ENCODE peak calls at places on chromosomes 1 and 21, in five cellular contexts. F, M, L, W and S are unnamed samples.

GRCh38 chr21:45868488-45868887 is 113.1 kb upstream of the COL6A1 start:
- DNase-seq in W (no peak), F (no peak), M (peak), L (no peak), S (no peak)

GRCh38 chr21:35025206-35026152 is 23.6 kb downstream of the RUNX1 start:
- DNase-seq in W (no peak), L (no peak), M (peak), F (no peak), S (no peak)

GRCh38 chr1:111732718-111733117 is 6.5 kb downstream of the INKA2 start:
- DNase-seq in W (no peak), F (no peak), M (no peak), L (no peak), S (no peak)

GRCh38 chr1:234768171-234768568 is 158.2 kb upstream of the IRF2BP2 start:
- DNase-seq in F (no peak), M (no peak), W (no peak), L (no peak), S (no peak)

GRCh38 chr21:46041183-46041582 is 56.7 kb upstream of the COL6A2 start:
- DNase-seq in W (no peak), L (no peak), M (no peak), F (no peak), S (no peak)

GRCh38 chr1:91583326-91583755 is 82.7 kb downstream of the CDC7 start:
- DNase-seq in L (peak), F (no peak), W (no peak), M (no peak), S (no peak)

GRCh38 chr1:90970208-90970607 is 51.6 kb downstream of the ZNF644 start:
- DNase-seq in M (no peak), W (no peak), F (no peak), L (no peak), S (no peak)

GRCh38 chr1:34736711-34737110 is 18.1 kb upstream of the GJB5 start:
- DNase-seq in W (no peak), F (no peak), M (no peak), L (no peak), S (no peak)

GRCh38 chr1:15153842-15154479 is 414 bp downstream of the TMEM51 start:
- DNase-seq in W (peak), L (peak), F (peak), M (peak), S (peak)

GRCh38 chr1:11358991-11359390 is 86.0 kb downstream of the UBIAD1 start:
- DNase-seq in L (no peak), F (no peak), M (no peak), W (no peak), S (no peak)

GRCh38 chr21:42849759-42850412 is 29.5 kb downstream of the WDR4 start:
- DNase-seq in L (no peak), W (no peak), F (no peak), M (no peak), S (no peak)

GRCh38 chr1:55955237-55955636 is 624.1 kb downstream of the PLPP3 start:
- DNase-seq in W (no peak), M (no peak), F (no peak), L (peak), S (no peak)

GRCh38 chr1:183270541-183271141 is 84.6 kb downstream of the LAMC2 start:
- DNase-seq in W (no peak), L (peak), F (no peak), M (peak), S (no peak)
- H3K27ac ChIP-seq in W (no peak), L (peak), F (no peak), M (no peak), S (no peak)

GRCh38 chr1:180611016-180611930 is 20.5 kb upstream of the XPR1 start:
- DNase-seq in F (no peak), L (peak), W (no peak), M (no peak), S (peak)
- H3K27ac ChIP-seq in F (no peak), L (peak), W (no peak), M (no peak), S (no peak)

DNA sequence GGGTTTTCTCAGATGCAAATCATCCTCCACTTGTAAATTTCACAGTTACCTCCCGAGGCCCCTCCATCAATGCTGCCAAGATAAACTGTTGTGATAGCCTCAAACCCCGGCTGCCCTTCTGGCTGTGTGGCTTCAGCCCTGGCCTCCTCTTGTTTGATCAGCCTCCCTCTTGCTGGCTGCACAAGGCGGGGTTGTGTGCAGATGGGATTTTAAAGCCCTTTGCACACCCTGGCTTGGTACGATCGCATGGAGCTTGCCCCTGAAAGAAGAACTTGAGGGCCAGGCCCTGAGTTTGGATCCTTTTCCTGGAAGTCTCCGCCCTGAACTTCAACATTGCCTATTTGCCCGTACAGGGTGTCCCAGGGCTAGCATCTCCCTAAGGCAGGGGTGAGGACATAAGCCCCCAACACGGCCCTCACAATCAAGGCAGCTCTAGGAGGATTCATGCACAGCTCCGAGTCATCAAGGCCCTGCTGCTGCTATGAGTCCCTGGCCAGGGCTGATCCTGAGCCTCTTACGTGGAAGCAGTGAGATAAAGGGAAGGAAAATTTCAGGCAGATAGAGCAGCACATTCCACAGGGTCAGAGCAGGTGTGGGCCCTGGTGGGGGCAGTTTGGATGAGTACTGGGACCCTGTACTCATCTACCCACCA is 181.2 kb upstream of the VAMP3 start:
- DNase-seq in L (peak), M (no peak), F (peak), W (no peak), S (no peak)
- H3K27ac ChIP-seq in L (no peak), M (no peak), F (no peak), W (no peak), S (no peak)

GRCh38 chr1:31559715-31560114 is 16.6 kb upstream of the TINAGL1 start:
- DNase-seq in M (no peak), W (no peak), F (no peak), L (no peak), S (no peak)

GRCh38 chr1:31567956-31568570 is 8.3 kb upstream of the TINAGL1 start:
- DNase-seq in L (no peak), M (no peak), W (no peak), F (peak), S (no peak)

GRCh38 chr1:31560394-31560793 is 15.9 kb upstream of the TINAGL1 start:
- DNase-seq in F (no peak), L (no peak), W (no peak), M (no peak), S (no peak)

GRCh38 chr1:31564606-31564989 is 11.7 kb upstream of the TINAGL1 start:
- DNase-seq in F (no peak), L (no peak), W (no peak), M (peak), S (no peak)

DNA sequence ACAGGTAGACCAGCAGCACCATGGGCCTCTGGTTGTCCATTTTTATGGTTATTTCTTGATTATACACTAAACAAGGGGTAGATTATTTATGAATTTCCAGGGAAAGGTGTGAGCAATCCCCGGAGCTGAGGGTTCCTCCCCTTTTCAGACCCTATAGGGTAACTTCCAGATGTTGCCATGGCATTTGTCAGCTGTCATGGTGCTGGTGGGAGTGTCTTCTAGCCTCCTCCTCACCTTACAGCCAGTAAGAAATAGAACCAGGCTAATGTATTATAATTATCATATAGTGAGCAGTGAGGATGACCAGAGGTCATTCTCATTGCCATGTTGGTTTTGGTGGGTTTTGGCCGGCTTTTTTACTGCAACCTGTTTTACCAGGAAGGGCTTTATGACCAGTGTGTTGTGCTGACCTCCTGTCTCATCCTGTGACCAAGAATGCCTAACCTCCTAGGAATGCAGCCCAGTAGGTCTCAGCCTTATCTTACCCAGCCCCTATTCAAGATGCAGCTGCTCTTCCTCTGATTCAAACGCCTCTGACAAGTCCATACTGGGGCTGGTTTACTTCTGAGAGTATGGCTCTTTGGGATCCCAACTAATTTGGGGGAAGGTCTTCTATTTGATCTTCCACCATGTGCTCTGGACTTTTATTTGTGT is 13.5 kb upstream of the TINAGL1 start:
- DNase-seq in M (peak), L (peak), F (no peak), W (no peak), S (no peak)
- H3K27ac ChIP-seq in M (no peak), L (no peak), F (no peak), W (no peak), S (no peak)

GRCh38 chr1:41423511-41424191 is 60.8 kb downstream of the EDN2 start:
- DNase-seq in M (peak), F (peak), L (no peak), W (no peak), S (peak)
- H3K27ac ChIP-seq in M (no peak), F (no peak), L (no peak), W (no peak), S (no peak)

GRCh38 chr1:78255378-78255777 is 209.6 kb downstream of the GIPC2 start:
- DNase-seq in L (peak), M (no peak), W (no peak), F (no peak), S (no peak)
- H3K27ac ChIP-seq in L (no peak), M (no peak), W (no peak), F (no peak), S (no peak)

GRCh38 chr1:18965206-18966173 is 9.0 kb upstream of the IFFO2 start:
- DNase-seq in M (peak), W (no peak), F (peak), L (peak), S (no peak)
- H3K27ac ChIP-seq in M (no peak), W (no peak), F (no peak), L (no peak), S (no peak)